ENCODE peak calls at places on chromosomes 4 and X, in five cellular contexts. A is A549, S is K562, B is HepG2, K is endothelial cell of umbilical vein. H is an unnamed sample.

GRCh38 chrX:47579537-47579936 is 2.7 kb upstream of the TIMP1 start:
- DNase-seq in A (peak; percentile 42), S (peak; percentile 30), B (no peak), K (peak; percentile 56), H (no peak)

GRCh38 chr4:5839751-5840674 is 52.9 kb downstream of the CRMP1 start:
- DNase-seq in A (no peak), S (no peak), B (no peak), K (no peak), H (no peak)

GRCh38 chr4:82679531-82679930 is 117.7 kb upstream of the TMEM150C start:
- DNase-seq in A (no peak), S (peak; percentile 3), B (no peak), K (no peak), H (no peak)

GRCh38 chr4:4506961-4507360 is 34.9 kb downstream of the STX18 start:
- DNase-seq in A (no peak), S (no peak), B (no peak), K (no peak), H (no peak)

GRCh38 chr4:40231464-40231863 is 34.6 kb downstream of the RHOH start:
- DNase-seq in A (no peak), S (no peak), B (no peak), K (no peak), H (no peak)

GRCh38 chrX:29478336-29479069 is 736.9 kb upstream of the MAGEB2 start:
- DNase-seq in A (peak; percentile 70), S (peak; percentile 5), B (peak; percentile 0), K (peak; percentile 24), H (peak; percentile 43)

GRCh38 chr4:100362363-100362762 is 155.5 kb downstream of the EMCN start:
- DNase-seq in A (no peak), S (no peak), B (no peak), K (peak; percentile 67), H (no peak)

GRCh38 chr4:121243476-121243875 is 79.4 kb upstream of the TNIP3 start:
- DNase-seq in A (no peak), S (no peak), B (no peak), K (no peak), H (no peak)

GRCh38 chr4:102345795-102346100 is 466 bp upstream of the SLC39A8 start:
- DNase-seq in A (no peak), S (no peak), B (no peak), K (no peak), H (no peak)

GRCh38 chrX:19904778-19905367 is 17.5 kb upstream of the SH3KBP1 start:
- DNase-seq in A (peak; percentile 60), S (peak; percentile 45), B (peak; percentile 31), K (peak; percentile 24), H (no peak)

GRCh38 chr4:105457997-105458396 is 15.9 kb downstream of the PPA2 start:
- DNase-seq in A (no peak), S (no peak), B (no peak), K (no peak), H (no peak)

GRCh38 chrX:51459125-51459524 is 37.3 kb downstream of the NUDT11 start:
- DNase-seq in A (peak; percentile 48), S (peak; percentile 54), B (peak; percentile 3), K (peak; percentile 1), H (no peak)

GRCh38 chr4:8112672-8113071 is 45.9 kb downstream of the ABLIM2 start:
- DNase-seq in A (no peak), S (no peak), B (no peak), K (no peak), H (no peak)

GRCh38 chrX:91108761-91109160 is 325.9 kb upstream of the PABPC5 start:
- DNase-seq in A (no peak), S (no peak), B (peak; percentile 85), K (no peak), H (no peak)

GRCh38 chrX:139882299-139882698 is 50.6 kb downstream of the ATP11C start:
- DNase-seq in A (no peak), S (no peak), B (no peak), K (no peak), H (no peak)

GRCh38 chr4:3699678-3700077 is 66.5 kb upstream of the ADRA2C start:
- DNase-seq in A (no peak), S (no peak), B (no peak), K (no peak), H (no peak)

GRCh38 chrX:50154429-50154828 is 46.4 kb downstream of the AKAP4 start:
- DNase-seq in A (no peak), S (no peak), B (peak; percentile 85), K (no peak), H (no peak)

GRCh38 chr4:173508386-173509002 is 21.5 kb downstream of the HAND2 start:
- DNase-seq in A (no peak), S (no peak), B (no peak), K (no peak), H (peak; percentile 60)

GRCh38 chr4:48033825-48034413 is 17.3 kb downstream of the NIPAL1 start:
- DNase-seq in A (peak; percentile 18), S (peak; percentile 38), B (peak; percentile 28), K (peak; percentile 53), H (peak; percentile 63)

GRCh38 chrX:135295238-135295943 is 13.9 kb upstream of the ETDC start:
- DNase-seq in A (no peak), S (no peak), B (no peak), K (peak; percentile 35), H (peak; percentile 63)
- H3K4me3 ChIP-seq in A (no peak overlapping the region), S (no peak overlapping the region), B (no peak overlapping the region), K (no peak overlapping the region), H (peak overlapping the region; percentile 59)

DNA sequence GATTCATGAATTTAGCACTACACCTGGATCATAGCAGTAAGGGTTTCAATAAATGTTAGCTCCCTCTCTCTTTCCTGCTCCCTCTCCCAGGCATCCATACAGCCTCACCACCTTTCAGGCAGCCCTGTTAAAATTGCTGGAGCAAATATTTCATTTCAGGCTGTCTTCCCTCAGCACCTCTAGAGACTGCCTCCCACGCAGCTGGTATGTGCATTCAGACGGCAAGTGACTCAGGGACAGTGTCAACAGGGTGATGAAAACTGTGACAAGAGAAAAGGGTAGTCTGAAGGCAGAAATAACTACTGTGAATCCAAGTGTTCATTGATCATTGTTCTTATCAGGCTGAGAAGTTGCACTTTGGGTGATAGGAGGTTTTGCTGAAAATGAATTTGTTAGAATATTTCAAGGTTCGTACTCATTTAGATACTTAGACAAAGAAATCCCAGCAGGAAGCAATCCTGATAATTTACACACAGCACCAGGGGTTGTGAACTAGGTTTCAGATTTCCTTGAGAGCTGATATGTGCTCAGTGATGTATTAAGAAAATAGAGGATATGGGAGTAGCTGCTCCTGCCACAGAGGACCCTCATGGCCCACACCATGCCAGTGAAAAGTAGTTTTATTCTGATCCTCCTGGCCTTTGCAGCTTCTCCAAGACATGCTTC is 424.2 kb downstream of the FGF13 start:
- DNase-seq in A (no peak), S (peak; percentile 2), B (no peak), K (no peak), H (no peak)
- TF ChIP-seq JUN in A (no peak), S (no peak), B (no peak), K (no peak), H (no peak)

GRCh38 chr4:37687175-37687525 is 974 bp upstream of the RELL1 start:
- DNase-seq in A (no peak), S (peak; percentile 71), B (no peak), K (no peak), H (no peak)
- H3K4me3 ChIP-seq in A (peak overlapping the region; percentile 48), S (peak overlapping the region; percentile 64), B (peak overlapping the region; percentile 74), K (peak overlapping the region; percentile 57), H (peak overlapping the region; percentile 50)

GRCh38 chr4:24662065-24662464 is 77.7 kb upstream of the DHX15 start:
- DNase-seq in A (no peak), S (no peak), B (no peak), K (no peak), H (peak; percentile 31)

GRCh38 chr4:24656906-24657305 is 72.6 kb upstream of the DHX15 start:
- DNase-seq in A (no peak), S (no peak), B (no peak), K (no peak), H (no peak)

GRCh38 chr4:24655971-24656370 is 71.6 kb upstream of the DHX15 start:
- DNase-seq in A (peak; percentile 44), S (no peak), B (no peak), K (no peak), H (no peak)

GRCh38 chr4:24657768-24658617 is 73.6 kb upstream of the DHX15 start:
- DNase-seq in A (peak; percentile 77), S (no peak), B (peak; percentile 73), K (no peak), H (no peak)

GRCh38 chr4:24659241-24659961 is 75.0 kb upstream of the DHX15 start:
- DNase-seq in A (no peak), S (no peak), B (no peak), K (no peak), H (no peak)
- TF ChIP-seq JUN in A (no peak), S (no peak), B (no peak), K (no peak), H (no peak)

GRCh38 chr4:1199556-1200331 is 27.4 kb upstream of the SPON2 start:
- DNase-seq in A (no peak), S (no peak), B (no peak), K (no peak), H (no peak)
- H3K4me3 ChIP-seq in A (no peak overlapping the region), S (no peak overlapping the region), B (no peak overlapping the region), K (no peak overlapping the region), H (no peak overlapping the region)

DNA sequence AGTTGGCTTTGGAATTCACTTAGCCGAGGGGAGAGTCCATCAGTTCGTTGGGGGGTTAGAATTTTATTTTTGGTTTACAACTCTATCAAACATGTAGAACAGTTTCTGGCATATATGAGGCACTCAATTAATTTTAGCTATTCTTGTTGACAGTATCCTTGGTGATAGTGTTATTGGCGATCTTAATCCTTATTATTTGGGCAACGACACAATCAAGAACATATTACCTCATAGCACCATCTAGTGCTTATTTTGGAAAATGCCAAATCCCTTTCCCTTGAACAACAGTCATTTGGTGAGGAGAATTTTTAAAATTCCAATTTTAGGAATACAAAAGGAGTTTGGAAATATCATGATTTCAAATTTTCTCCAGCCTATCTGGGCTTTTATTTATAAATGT is 17.9 kb upstream of the PGRMC1 start:
- DNase-seq in A (no peak), S (peak; percentile 8), B (no peak), K (peak; percentile 4), H (no peak)
- TF ChIP-seq JUN in A (no peak), S (no peak), B (no peak), K (no peak), H (no peak)

DNA sequence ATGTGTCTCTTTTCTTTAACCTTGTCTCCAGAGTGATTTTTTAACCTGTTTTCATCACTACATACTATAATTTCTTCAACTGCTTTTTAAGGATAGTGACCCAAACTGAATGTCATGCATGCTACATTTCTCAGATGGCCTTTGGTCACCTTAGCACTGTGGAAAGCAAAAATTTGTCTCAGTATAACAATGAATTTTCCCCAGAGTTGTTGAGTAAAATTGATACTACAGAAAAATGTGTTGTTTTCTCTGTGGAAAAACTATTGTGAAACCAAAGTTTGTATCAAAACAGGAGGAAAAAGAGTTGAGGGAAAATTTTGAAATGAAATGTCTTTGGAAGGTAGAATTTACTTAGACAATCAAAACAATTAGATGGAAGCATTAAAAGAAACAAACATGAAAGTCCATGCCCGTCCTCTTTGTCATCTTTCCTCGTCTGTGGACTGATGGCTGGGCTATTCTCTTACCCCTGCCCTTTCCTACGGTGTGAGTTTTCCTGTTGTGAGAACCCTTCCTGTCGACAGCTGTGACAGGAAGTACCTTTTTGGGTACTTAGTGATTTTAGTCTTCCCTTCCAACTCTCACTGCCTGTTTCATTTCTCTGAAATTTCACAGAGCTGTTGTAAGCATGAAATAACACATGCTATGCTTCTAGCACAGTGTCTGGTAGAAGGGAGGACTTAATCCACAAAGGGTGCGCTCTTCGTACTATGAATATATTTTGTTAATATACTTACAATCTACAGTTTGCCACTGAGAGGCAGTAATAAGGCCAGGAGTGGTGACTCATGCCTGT is 50.8 kb downstream of the LRP2BP start:
- DNase-seq in A (no peak), S (no peak), B (no peak), K (peak; percentile 51), H (no peak)
- H3K4me3 ChIP-seq in A (no peak overlapping the region), S (no peak overlapping the region), B (no peak overlapping the region), K (no peak overlapping the region), H (no peak overlapping the region)